ENCODE peak calls at places on chromosome 9, in seven cellular contexts. K, Y, C, H, D, W and S are unnamed samples.

GRCh38 chr9:4297795-4298254 is 2.0 kb downstream of the GLIS3 start:
- DNase-seq in K (no peak), Y (peak; percentile 71), C (no peak), H (peak; percentile 68), D (no peak), W (peak; percentile 70), S (peak; percentile 41)

GRCh38 chr9:35690447-35691324 is 961 bp upstream of the TPM2 start:
- DNase-seq in K (no peak), Y (no peak), C (peak; percentile 92), H (peak; percentile 76), D (no peak), W (peak; percentile 74), S (peak; percentile 74)

GRCh38 chr9:134663084-134663483 is 21.5 kb downstream of the COL5A1 start:
- DNase-seq in K (no peak), Y (no peak), C (peak; percentile 65), H (no peak), D (no peak), W (no peak), S (no peak)

GRCh38 chr9:136831002-136831719 is 11.1 kb upstream of the AJM1 start:
- DNase-seq in K (no peak), Y (no peak), C (no peak), H (no peak), D (no peak), W (no peak), S (no peak)

GRCh38 chr9:89621676-89622075 is 16.9 kb downstream of the GADD45G start:
- DNase-seq in K (no peak), Y (no peak), C (no peak), H (no peak), D (no peak), W (no peak), S (no peak)

GRCh38 chr9:14529047-14529446 is 164.2 kb downstream of the ZDHHC21 start:
- DNase-seq in K (no peak), Y (no peak), C (no peak), H (no peak), D (no peak), W (no peak), S (no peak)

GRCh38 chr9:121860744-121861143 is 209.3 kb downstream of the DAB2IP start:
- DNase-seq in K (peak; percentile 55), Y (no peak), C (no peak), H (no peak), D (no peak), W (no peak), S (peak; percentile 85)

GRCh38 chr9:69044226-69045219 is 9.0 kb downstream of the FXN start:
- DNase-seq in K (no peak), Y (no peak), C (no peak), H (peak; percentile 15), D (no peak), W (no peak), S (no peak)

GRCh38 chr9:126000731-126001580 is 253.8 kb downstream of the PBX3 start:
- DNase-seq in K (no peak), Y (no peak), C (peak; percentile 59), H (no peak), D (no peak), W (no peak), S (no peak)

GRCh38 chr9:136147890-136148714 is 29.4 kb upstream of the TMEM250 start:
- DNase-seq in K (no peak), Y (no peak), C (no peak), H (no peak), D (no peak), W (no peak), S (no peak)

GRCh38 chr9:108603141-108603540 is 252.6 kb downstream of the ACTL7B start:
- DNase-seq in K (no peak), Y (no peak), C (no peak), H (no peak), D (no peak), W (no peak), S (no peak)

GRCh38 chr9:73807956-73808355 is 656.3 kb downstream of the ANXA1 start:
- DNase-seq in K (no peak), Y (no peak), C (no peak), H (no peak), D (no peak), W (no peak), S (no peak)

GRCh38 chr9:32644698-32645097 is 9.2 kb upstream of the TAF1L start:
- DNase-seq in K (peak; percentile 93), Y (no peak), C (no peak), H (no peak), D (no peak), W (no peak), S (peak; percentile 89)

GRCh38 chr9:91207481-91207888 is 154.2 kb downstream of the AUH start:
- DNase-seq in K (peak; percentile 60), Y (no peak), C (no peak), H (no peak), D (no peak), W (no peak), S (peak; percentile 55)

GRCh38 chr9:87622098-87622497 is 103.8 kb upstream of the CTSL start:
- DNase-seq in K (no peak), Y (no peak), C (no peak), H (no peak), D (no peak), W (no peak), S (no peak)

GRCh38 chr9:124570942-124571666 is 63.9 kb upstream of the NR5A1 start:
- DNase-seq in K (no peak), Y (no peak), C (no peak), H (no peak), D (no peak), W (no peak), S (no peak)

GRCh38 chr9:6450641-6451375 is 37.8 kb downstream of the UHRF2 start:
- DNase-seq in K (no peak), Y (no peak), C (no peak), H (no peak), D (no peak), W (no peak), S (no peak)

GRCh38 chr9:14983599-14983998 is 73.4 kb upstream of the FREM1 start:
- DNase-seq in K (no peak), Y (no peak), C (no peak), H (no peak), D (no peak), W (no peak), S (no peak)

GRCh38 chr9:21317956-21318923 is 13.1 kb upstream of the IFNA5 start:
- DNase-seq in K (no peak), Y (no peak), C (no peak), H (peak; percentile 38), D (peak; percentile 54), W (no peak), S (peak; percentile 47)

GRCh38 chr9:28212979-28213378 is 639.7 kb upstream of the C9orf72 start:
- DNase-seq in K (peak; percentile 4), Y (no peak), C (no peak), H (no peak), D (no peak), W (no peak), S (peak; percentile 55)

GRCh38 chr9:27385606-27386005 is 88.7 kb upstream of the EQTN start:
- DNase-seq in K (no peak), Y (no peak), C (no peak), H (no peak), D (no peak), W (no peak), S (no peak)

GRCh38 chr9:134381671-134382505 is 55.6 kb downstream of the RXRA start:
- DNase-seq in K (no peak), Y (no peak), C (no peak), H (peak; percentile 27), D (peak; percentile 33), W (no peak), S (no peak)

GRCh38 chr9:136074706-136075105 is 20.4 kb downstream of the NACC2 start:
- DNase-seq in K (no peak), Y (no peak), C (no peak), H (no peak), D (no peak), W (no peak), S (no peak)

GRCh38 chr9:125428060-125428481 is 166.4 kb downstream of the GAPVD1 start:
- DNase-seq in K (no peak), Y (no peak), C (no peak), H (no peak), D (peak; percentile 64), W (no peak), S (no peak)

GRCh38 chr9:112404367-112404979 is 24.6 kb downstream of the HSDL2 start:
- DNase-seq in K (peak; percentile 41), Y (no peak), C (no peak), H (no peak), D (no peak), W (no peak), S (no peak)

GRCh38 chr9:87128008-87128623 is 180.8 kb upstream of the GAS1 start:
- DNase-seq in K (no peak), Y (no peak), C (no peak), H (no peak), D (no peak), W (no peak), S (no peak)

GRCh38 chr9:134552349-134552990 is 89.1 kb upstream of the COL5A1 start:
- DNase-seq in K (no peak), Y (no peak), C (peak; percentile 83), H (no peak), D (no peak), W (no peak), S (no peak)

GRCh38 chr9:87336407-87336806 is 161.3 kb upstream of the DAPK1 start:
- DNase-seq in K (no peak), Y (no peak), C (no peak), H (no peak), D (peak; percentile 2), W (no peak), S (peak; percentile 22)

GRCh38 chr9:124680714-124681390 is 90.3 kb downstream of the NR6A1 start:
- DNase-seq in K (no peak), Y (no peak), C (no peak), H (no peak), D (no peak), W (no peak), S (no peak)

GRCh38 chr9:26524225-26524624 is 368.4 kb downstream of the CAAP1 start:
- DNase-seq in K (no peak), Y (no peak), C (no peak), H (no peak), D (no peak), W (peak; percentile 40), S (no peak)

GRCh38 chr9:77841739-77842386 is 189.7 kb downstream of the GNAQ start:
- DNase-seq in K (no peak), Y (no peak), C (no peak), H (no peak), D (no peak), W (no peak), S (no peak)
- TF ChIP-seq CTCF in K (peak; percentile 0), Y (peak; percentile 30), C (peak; percentile 74), H (no peak), D (peak; percentile 59), W (no peak), S (peak; percentile 68)

GRCh38 chr9:130408669-130409068 is 36.1 kb upstream of the ASS1 start:
- DNase-seq in K (no peak), Y (no peak), C (peak; percentile 61), H (no peak), D (no peak), W (no peak), S (no peak)
- TF ChIP-seq CTCF in K (no peak), Y (no peak), C (no peak), H (no peak), D (no peak), W (no peak), S (peak; percentile 21)

GRCh38 chr9:78781681-78782080 is 484.8 kb downstream of the PSAT1 start:
- DNase-seq in K (no peak), Y (no peak), C (no peak), H (no peak), D (no peak), W (no peak), S (peak; percentile 24)
- TF ChIP-seq CTCF in K (no peak), Y (no peak), C (peak; percentile 46), H (no peak), D (no peak), W (no peak), S (peak; percentile 29)

GRCh38 chr9:109906766-109907382 is 126.9 kb downstream of the PALM2AKAP2 start:
- DNase-seq in K (no peak), Y (no peak), C (no peak), H (no peak), D (peak; percentile 77), W (no peak), S (peak; percentile 40)
- TF ChIP-seq CTCF in K (no peak), Y (no peak), C (peak; percentile 51), H (no peak), D (peak; percentile 74), W (no peak), S (no peak)